ENCODE peak calls at places on chromosomes 5 and 9, in ten cellular contexts. X, E, T, Y, F, H, W, C, D and J are unnamed samples.

GRCh38 chr5:863244-863805 is 12.5 kb upstream of the ZDHHC11 start:
- DNase-seq in W (no peak), H (no peak), F (no peak), T (no peak), D (no peak), E (no peak), C (no peak), Y (no peak), X (no peak), J (no peak)

GRCh38 chr5:960551-960950 is 48.1 kb upstream of the NKD2 start:
- DNase-seq in Y (no peak), C (peak), X (peak), T (no peak), D (no peak), W (no peak), F (no peak), H (no peak), E (peak), J (no peak)

GRCh38 chr9:109198736-109199384 is 31.8 kb upstream of the FRRS1L start:
- DNase-seq in C (no peak), F (no peak), D (peak), E (no peak), T (no peak), W (no peak), Y (no peak), H (no peak), X (no peak), J (no peak)

GRCh38 chr5:14472986-14473567 is 108.5 kb upstream of the OTULINL start:
- DNase-seq in Y (no peak), D (no peak), X (no peak), E (no peak), W (no peak), C (no peak), H (no peak), T (no peak), F (no peak), J (no peak)

GRCh38 chr5:142303576-142303975 is 21.2 kb downstream of the SPRY4 start:
- DNase-seq in W (no peak), Y (no peak), T (no peak), D (no peak), F (no peak), H (no peak), X (no peak), E (no peak), C (no peak), J (no peak)

GRCh38 chr5:92694067-92694466 is 887.0 kb downstream of the NR2F1-AS1 start:
- DNase-seq in W (no peak), E (no peak), F (no peak), T (no peak), C (no peak), D (no peak), Y (no peak), H (no peak), X (no peak), J (no peak)

GRCh38 chr9:111179577-111179976 is 141.3 kb upstream of the LPAR1 start:
- DNase-seq in T (no peak), F (no peak), E (no peak), D (no peak), H (peak), Y (peak), W (no peak), X (no peak), C (no peak), J (peak)

GRCh38 chr5:133884525-133885311 is 83.7 kb downstream of the C5orf15 start:
- DNase-seq in H (no peak), X (no peak), W (no peak), E (peak), F (no peak), C (no peak), T (no peak), D (no peak), Y (no peak), J (peak)

GRCh38 chr5:38249286-38249685 is 9.1 kb upstream of the EGFLAM start:
- DNase-seq in E (no peak), X (no peak), W (no peak), F (no peak), C (no peak), D (no peak), H (no peak), Y (no peak), T (no peak), J (no peak)

GRCh38 chr9:107989544-107989943 is 500.0 kb upstream of the KLF4 start:
- DNase-seq in E (no peak), Y (no peak), X (no peak), C (no peak), W (no peak), F (no peak), H (no peak), T (no peak), D (no peak), J (peak)

GRCh38 chr5:103674739-103675138 is 112.2 kb upstream of the NUDT12 start:
- DNase-seq in E (no peak), H (no peak), T (no peak), Y (no peak), F (no peak), D (no peak), W (no peak), C (no peak), X (no peak), J (no peak)

DNA sequence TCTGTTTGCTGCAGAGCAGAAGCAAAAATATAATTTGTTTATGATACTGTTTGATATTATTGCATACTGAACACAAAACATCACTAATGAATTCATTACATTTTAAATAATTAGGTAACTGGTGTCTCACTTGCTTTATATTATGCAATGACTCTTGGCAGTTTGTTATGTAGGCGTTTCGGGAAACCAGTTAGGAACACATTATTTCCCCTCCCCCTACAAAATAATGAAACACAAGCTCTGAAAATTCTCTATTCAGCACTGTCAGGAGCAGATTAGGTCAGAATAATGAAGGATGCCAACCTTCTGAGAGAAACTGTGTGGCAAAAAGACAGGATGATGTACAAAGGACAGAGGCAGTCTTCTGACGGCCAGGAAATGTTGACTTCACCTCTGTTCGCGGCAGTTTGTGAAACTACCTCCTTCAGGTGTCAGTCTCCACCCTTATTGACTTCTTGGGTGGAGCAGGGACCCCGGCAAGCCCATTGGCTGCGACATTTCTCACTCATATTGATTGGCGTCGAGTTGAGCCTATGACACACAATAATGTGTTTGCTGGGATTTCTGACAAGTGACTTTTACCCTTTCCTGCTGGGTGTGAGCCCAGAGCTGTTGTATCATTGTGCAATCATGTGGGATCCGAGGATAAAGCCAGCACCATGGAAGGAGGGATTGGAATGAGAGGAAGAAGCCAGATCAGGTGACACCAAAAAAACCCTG is 34.0 kb downstream of the SH3PXD2B start:
- DNase-seq in H (no peak), X (peak), D (peak), Y (peak), T (peak), E (no peak), F (peak), C (no peak), W (peak), J (peak)
- TF ChIP-seq POLR2A in H (no peak), X (no peak), D (no peak), Y (peak), T (peak), E (no peak), F (no peak), C (no peak), W (peak), J (no peak)

GRCh38 chr9:91783411-91783810 is 166.6 kb downstream of the ROR2 start:
- DNase-seq in H (no peak), W (no peak), C (no peak), E (no peak), Y (no peak), T (no peak), F (no peak), X (no peak), D (no peak), J (peak)
- TF ChIP-seq POLR2AphosphoS5 in H (no peak), W (no peak), C (no peak), E (no peak), Y (no peak), T (no peak), F (no peak), X (no peak), D (no peak), J (no peak)

GRCh38 chr9:34502471-34503335 is 20.1 kb downstream of the ENHO start:
- DNase-seq in W (peak), X (no peak), E (no peak), C (peak), Y (no peak), H (no peak), F (no peak), D (no peak), T (no peak), J (no peak)

GRCh38 chr9:34501889-34502425 is 20.8 kb downstream of the ENHO start:
- DNase-seq in T (peak), X (no peak), H (no peak), W (peak), C (no peak), F (peak), E (no peak), D (no peak), Y (peak), J (peak)

GRCh38 chr9:34505370-34506120 is 17.2 kb downstream of the ENHO start:
- DNase-seq in T (no peak), W (no peak), F (no peak), X (no peak), D (no peak), Y (no peak), E (no peak), C (no peak), H (no peak), J (peak)

GRCh38 chr9:34501372-34501771 is 21.4 kb downstream of the ENHO start:
- DNase-seq in X (no peak), W (no peak), E (no peak), T (no peak), Y (no peak), F (no peak), H (no peak), C (no peak), D (no peak), J (no peak)

GRCh38 chr9:34503406-34503805 is 19.4 kb downstream of the ENHO start:
- DNase-seq in X (no peak), T (no peak), C (no peak), H (no peak), E (no peak), D (no peak), Y (no peak), F (no peak), W (peak), J (peak)
- H3K27ac ChIP-seq in X (no peak), T (no peak), C (no peak), H (no peak), E (no peak), D (no peak), Y (no peak), F (no peak), W (peak), J (no peak)

GRCh38 chr9:101512116-101512515 is 21.5 kb upstream of the RNF20 start:
- DNase-seq in D (no peak), W (no peak), C (no peak), H (no peak), X (no peak), E (no peak), T (no peak), Y (no peak), F (no peak), J (no peak)
- TF ChIP-seq POLR2A in D (no peak), W (no peak), C (no peak), H (no peak), X (no peak), E (no peak), T (no peak), Y (no peak), F (no peak), J (no peak)

GRCh38 chr5:117095803-117096332 is 521.2 kb upstream of the SEMA6A start:
- DNase-seq in E (no peak), F (no peak), C (no peak), X (no peak), H (no peak), T (no peak), D (no peak), W (no peak), Y (no peak), J (no peak)
- TF ChIP-seq POLR2AphosphoS5 in E (no peak), F (no peak), C (no peak), X (no peak), H (no peak), T (no peak), D (no peak), W (no peak), Y (no peak), J (no peak)

GRCh38 chr9:126822278-126822677 is 17.4 kb downstream of the ZBTB43 start:
- DNase-seq in C (no peak), W (no peak), X (no peak), E (no peak), T (no peak), F (no peak), H (no peak), D (no peak), Y (no peak), J (no peak)

GRCh38 chr9:126818482-126818881 is 13.6 kb downstream of the ZBTB43 start:
- DNase-seq in W (no peak), H (no peak), D (no peak), T (no peak), C (no peak), Y (no peak), E (no peak), F (no peak), X (no peak), J (no peak)

GRCh38 chr9:126827227-126827626 is 22.4 kb downstream of the ZBTB43 start:
- DNase-seq in F (no peak), E (no peak), Y (no peak), T (no peak), W (no peak), H (no peak), X (no peak), D (no peak), C (no peak), J (no peak)

GRCh38 chr9:126819482-126819881 is 14.6 kb downstream of the ZBTB43 start:
- DNase-seq in H (no peak), D (no peak), T (no peak), W (no peak), F (no peak), Y (no peak), X (no peak), E (no peak), C (no peak), J (no peak)

DNA sequence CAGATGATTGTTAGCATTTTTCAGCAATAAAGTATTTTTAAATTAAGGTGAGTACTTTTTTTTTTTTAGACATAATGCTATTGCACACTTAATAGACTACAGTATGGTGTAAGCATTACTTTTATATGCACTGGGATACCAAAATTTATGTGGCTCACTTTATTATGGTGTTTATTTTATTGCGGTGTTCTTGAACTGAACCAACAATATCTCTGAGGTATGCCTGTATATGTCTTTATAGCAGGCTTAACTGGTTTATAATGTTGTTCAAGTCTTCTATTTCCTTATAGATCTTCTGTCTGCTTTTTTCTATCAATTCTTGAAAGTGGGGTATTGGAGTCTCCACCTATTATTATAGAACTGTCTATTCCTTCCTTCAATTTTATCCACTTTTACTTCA is 18.0 kb downstream of the ZBTB43 start:
- DNase-seq in D (no peak), E (no peak), H (no peak), Y (no peak), T (no peak), X (no peak), C (no peak), F (no peak), W (no peak), J (no peak)
- H3K27ac ChIP-seq in D (no peak), E (no peak), H (no peak), Y (no peak), T (no peak), X (no peak), C (no peak), F (no peak), W (no peak), J (no peak)

DNA sequence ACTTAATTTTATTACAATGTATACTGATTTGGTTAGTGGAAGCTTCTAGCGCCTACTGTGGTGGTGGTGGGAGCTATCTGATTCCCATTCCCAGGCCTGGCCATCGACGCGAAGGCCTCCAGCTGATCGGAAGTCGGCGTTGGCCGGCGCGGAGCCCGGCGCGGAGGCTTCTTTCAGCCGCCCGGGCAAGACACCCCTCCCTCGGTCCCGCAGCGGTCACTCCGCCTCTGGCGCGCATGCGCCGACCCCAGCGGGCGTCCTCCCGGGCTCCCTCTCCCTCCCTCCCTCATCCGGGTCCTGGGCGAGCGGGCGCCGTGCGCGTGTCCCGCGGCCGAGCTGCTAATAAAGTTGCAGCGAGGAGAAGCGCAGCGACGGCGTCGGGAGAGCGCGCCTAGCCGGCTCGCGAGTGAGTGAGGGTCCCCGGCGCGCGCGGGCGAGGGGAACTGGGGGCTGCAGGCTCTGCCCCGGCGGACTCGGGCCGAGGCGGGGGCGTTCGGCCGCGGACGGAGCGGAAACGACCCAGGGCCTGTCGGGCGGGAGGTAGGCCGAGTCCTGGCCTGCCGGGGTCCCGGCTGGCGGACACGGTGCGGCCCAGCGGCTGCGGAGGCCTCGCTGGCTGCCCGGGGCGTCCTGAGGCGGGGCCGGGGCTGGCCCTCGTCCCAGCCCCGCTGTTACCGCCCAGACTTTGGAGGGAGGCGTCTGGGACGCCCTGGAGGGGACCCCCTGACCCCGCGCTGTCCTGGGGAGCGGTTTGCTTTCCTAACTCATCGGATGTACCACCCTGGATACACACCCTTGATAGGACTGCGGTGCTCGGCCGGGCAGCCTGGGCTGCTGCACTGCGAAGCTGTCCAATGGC is at the start of gene SMAD5:
- DNase-seq in F (peak), H (peak), X (peak), C (peak), D (peak), T (peak), E (peak), W (peak), Y (peak), J (peak)
- TF ChIP-seq POLR2A in F (no peak), H (peak), X (peak), C (peak), D (peak), T (peak), E (peak), W (peak), Y (peak), J (peak)

GRCh38 chr9:128722380-128723351 is 1.3 kb downstream of the ZDHHC12 start:
- DNase-seq in W (no peak), C (no peak), E (no peak), F (no peak), H (no peak), T (no peak), Y (no peak), D (no peak), X (no peak), J (no peak)

GRCh38 chr9:128723352-128723865 is 518 bp downstream of the ZDHHC12 start:
- DNase-seq in T (no peak), H (no peak), C (no peak), F (no peak), Y (no peak), W (no peak), X (no peak), E (no peak), D (no peak), J (no peak)

GRCh38 chr9:128723866-128724743 is at the start of gene ZDHHC12:
- DNase-seq in C (peak), Y (peak), W (peak), H (peak), F (peak), E (peak), D (peak), X (no peak), T (peak), J (peak)

GRCh38 chr9:128727626-128728248 is 3.8 kb upstream of the ZDHHC12 start:
- DNase-seq in D (no peak), X (no peak), H (no peak), Y (no peak), T (no peak), F (no peak), E (no peak), C (no peak), W (no peak), J (no peak)

DNA sequence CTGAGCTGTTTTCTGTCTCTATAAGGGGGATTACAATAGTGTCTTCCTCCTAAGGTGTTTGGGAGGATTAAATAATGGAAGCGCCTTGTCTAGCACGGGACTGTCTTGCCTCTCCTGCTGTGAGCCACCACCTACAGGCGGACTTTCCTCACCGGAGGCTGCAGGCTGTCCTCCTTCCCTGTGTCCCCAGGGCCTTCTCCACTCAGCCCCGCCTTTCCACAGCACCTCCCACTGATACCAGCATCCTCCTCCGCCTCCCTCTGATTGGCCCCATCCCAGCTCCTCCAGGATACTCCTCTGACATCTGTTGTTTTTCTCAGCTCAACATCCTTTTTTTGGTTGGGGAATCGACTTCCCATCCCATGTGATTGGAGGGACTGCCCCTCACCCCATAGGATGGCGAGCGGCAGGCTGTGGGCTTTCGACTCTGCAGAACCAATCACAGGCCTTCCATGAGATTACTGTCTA is 851 bp upstream of the ZDHHC12 start:
- DNase-seq in F (peak), Y (peak), W (peak), D (peak), T (no peak), X (no peak), E (peak), C (no peak), H (peak), J (peak)
- TF ChIP-seq POLR2AphosphoS5 in F (no peak), Y (peak), W (peak), D (peak), T (no peak), X (no peak), E (no peak), C (peak), H (peak), J (no peak)